ENCODE peak calls at places on chromosomes 5 and 9, in nine cellular contexts. U is suprapubic skin, Q is adrenal gland, K is tibial nerve, M is cardiac muscle cell, S is NB4, V is Caco-2, P is fibroblast of pulmonary artery, F is stomach. T is an unnamed sample.

GRCh38 chr5:65846102-65846501 is 80.3 kb upstream of the ERBIN start:
- DNase-seq in U (no peak), Q (no peak), K (no peak), M (no peak), S (no peak), V (no peak), P (no peak), F (no peak), T (no peak)

GRCh38 chr5:173327948-173328895 is at the start of gene STC2:
- DNase-seq in U (peak), Q (no peak), K (peak), M (peak), S (peak), V (peak), P (peak), F (peak), T (peak)

GRCh38 chr5:135008981-135009735 is 24.9 kb downstream of the PITX1 start:
- DNase-seq in U (no peak), Q (no peak), K (no peak), M (no peak), S (no peak), V (no peak), P (no peak), F (no peak), T (no peak)

GRCh38 chr5:149887622-149888183 is 56.9 kb downstream of the PDE6A start:
- DNase-seq in U (no peak), Q (peak), K (no peak), M (peak), S (peak), V (peak), P (peak), F (no peak), T (no peak)

GRCh38 chr5:57482671-57483106 is at the start of gene ACTBL2:
- DNase-seq in U (no peak), Q (no peak), K (no peak), M (peak), S (no peak), V (no peak), P (peak), F (no peak), T (no peak)

GRCh38 chr5:80128129-80128528 is 93.0 kb downstream of the THBS4 start:
- DNase-seq in U (no peak), Q (no peak), K (no peak), M (peak), S (no peak), V (peak), P (no peak), F (no peak), T (no peak)

GRCh38 chr5:135488727-135489465 is 36.7 kb upstream of the TIFAB start:
- DNase-seq in U (no peak), Q (peak), K (no peak), M (peak), S (peak), V (peak), P (peak), F (no peak), T (no peak)

GRCh38 chr5:16493261-16493660 is 27.7 kb upstream of the ZNF622 start:
- DNase-seq in U (no peak), Q (no peak), K (no peak), M (no peak), S (no peak), V (no peak), P (no peak), F (no peak), T (no peak)

GRCh38 chr9:81851340-81851739 is 76.9 kb upstream of the SPATA31D4 start:
- DNase-seq in U (no peak), Q (no peak), K (no peak), M (no peak), S (no peak), V (no peak), P (no peak), F (no peak), T (no peak)

GRCh38 chr9:81477669-81478068 is 211.7 kb downstream of the TLE1 start:
- DNase-seq in U (no peak), Q (no peak), K (no peak), M (no peak), S (no peak), V (no peak), P (no peak), F (no peak), T (no peak)

GRCh38 chr9:110058304-110058953 is 149.5 kb downstream of the C9orf152 start:
- DNase-seq in U (no peak), Q (peak), K (peak), M (peak), S (peak), V (peak), P (peak), F (peak), T (peak)

GRCh38 chr5:142897328-142897727 is 127.2 kb downstream of the ARHGAP26 start:
- DNase-seq in U (no peak), Q (no peak), K (no peak), M (no peak), S (no peak), V (no peak), P (no peak), F (no peak), T (no peak)

GRCh38 chr9:107751522-107752235 is 262.1 kb upstream of the KLF4 start:
- DNase-seq in U (no peak), Q (peak), K (peak), M (peak), S (no peak), V (peak), P (peak), F (peak), T (peak)

GRCh38 chr5:57859626-57860025 is 377.0 kb upstream of the ACTBL2 start:
- DNase-seq in U (no peak), Q (no peak), K (no peak), M (no peak), S (no peak), V (no peak), P (no peak), F (no peak), T (no peak)

GRCh38 chr9:119802621-119803020 is 433.4 kb upstream of the BRINP1 start:
- DNase-seq in U (peak), Q (no peak), K (no peak), M (no peak), S (no peak), V (no peak), P (no peak), F (no peak), T (no peak)

GRCh38 chr5:151062405-151063135 is 18.3 kb downstream of the TNIP1 start:
- DNase-seq in U (no peak), Q (no peak), K (no peak), M (no peak), S (no peak), V (no peak), P (no peak), F (no peak), T (no peak)

GRCh38 chr9:92612816-92613215 is 57.1 kb downstream of the IPPK start:
- DNase-seq in U (no peak), Q (no peak), K (no peak), M (no peak), S (no peak), V (no peak), P (no peak), F (no peak), T (no peak)

GRCh38 chr9:68523367-68523936 is 17.2 kb downstream of the TMEM252 start:
- DNase-seq in U (no peak), Q (no peak), K (no peak), M (no peak), S (no peak), V (no peak), P (no peak), F (no peak), T (no peak)

GRCh38 chr9:87545858-87546257 is 48.2 kb downstream of the DAPK1 start:
- DNase-seq in U (no peak), Q (no peak), K (no peak), M (peak), S (no peak), V (no peak), P (peak), F (no peak), T (no peak)

GRCh38 chr5:96516631-96517071 is 83.6 kb upstream of the PCSK1 start:
- DNase-seq in U (no peak), Q (no peak), K (no peak), M (peak), S (no peak), V (no peak), P (peak), F (no peak), T (no peak)

GRCh38 chr9:113187935-113188595 is 33.0 kb downstream of the FKBP15 start:
- DNase-seq in U (peak), Q (peak), K (peak), M (peak), S (peak), V (no peak), P (peak), F (no peak), T (no peak)

GRCh38 chr5:157523976-157524375 is 51.6 kb downstream of the ADAM19 start:
- DNase-seq in U (no peak), Q (no peak), K (no peak), M (no peak), S (no peak), V (no peak), P (no peak), F (no peak), T (no peak)

GRCh38 chr9:134492281-134492691 is 149.3 kb upstream of the COL5A1 start:
- DNase-seq in U (peak), Q (peak), K (peak), M (peak), S (no peak), V (no peak), P (peak), F (no peak), T (no peak)

GRCh38 chr9:90047828-90048227 is 443.0 kb downstream of the GADD45G start:
- DNase-seq in U (no peak), Q (no peak), K (no peak), M (no peak), S (no peak), V (no peak), P (no peak), F (no peak), T (no peak)

GRCh38 chr9:81671880-81672280 is 17.5 kb downstream of the TLE1 start:
- DNase-seq in U (no peak), Q (peak), K (peak), M (peak), S (no peak), V (no peak), P (peak), F (peak), T (no peak)

GRCh38 chr5:165642366-165642765 is 2136.9 kb downstream of the MAT2B start:
- DNase-seq in U (no peak), Q (no peak), K (no peak), M (no peak), S (no peak), V (no peak), P (no peak), F (no peak), T (no peak)

DNA sequence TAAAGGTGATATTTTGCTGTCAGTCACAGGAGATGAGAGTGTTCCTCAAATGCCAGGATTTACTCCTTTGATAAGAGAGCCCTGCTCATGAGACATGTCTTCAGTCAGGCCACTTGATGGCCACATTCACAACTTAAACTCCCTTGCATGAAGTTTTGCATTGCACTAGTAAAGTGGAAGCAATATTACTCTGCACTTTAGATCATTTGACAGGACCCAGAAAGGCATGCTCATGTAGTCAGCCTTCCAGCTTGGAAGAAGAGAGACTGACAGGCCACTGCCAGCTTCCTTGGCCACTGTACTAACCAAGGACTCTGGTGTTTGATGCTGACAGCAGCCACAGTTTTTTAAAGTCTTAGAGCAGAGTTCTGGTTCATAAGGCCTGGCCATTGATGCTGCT is 42.6 kb downstream of the NPR3 start:
- DNase-seq in U (no peak), Q (no peak), K (no peak), M (no peak), S (no peak), V (no peak), P (peak), F (no peak), T (no peak)
- TF ChIP-seq CTCF in U (no peak), Q (no peak), K (no peak), M (no peak), S (no peak), V (no peak), P (no peak), F (no peak), T (no peak)

GRCh38 chr5:174596429-174596828 is 128.0 kb upstream of the MSX2 start:
- DNase-seq in U (no peak), Q (no peak), K (no peak), M (no peak), S (no peak), V (peak), P (peak), F (no peak), T (no peak)

GRCh38 chr5:174601937-174602336 is 122.4 kb upstream of the MSX2 start:
- DNase-seq in U (no peak), Q (no peak), K (no peak), M (no peak), S (no peak), V (peak), P (no peak), F (no peak), T (no peak)

DNA sequence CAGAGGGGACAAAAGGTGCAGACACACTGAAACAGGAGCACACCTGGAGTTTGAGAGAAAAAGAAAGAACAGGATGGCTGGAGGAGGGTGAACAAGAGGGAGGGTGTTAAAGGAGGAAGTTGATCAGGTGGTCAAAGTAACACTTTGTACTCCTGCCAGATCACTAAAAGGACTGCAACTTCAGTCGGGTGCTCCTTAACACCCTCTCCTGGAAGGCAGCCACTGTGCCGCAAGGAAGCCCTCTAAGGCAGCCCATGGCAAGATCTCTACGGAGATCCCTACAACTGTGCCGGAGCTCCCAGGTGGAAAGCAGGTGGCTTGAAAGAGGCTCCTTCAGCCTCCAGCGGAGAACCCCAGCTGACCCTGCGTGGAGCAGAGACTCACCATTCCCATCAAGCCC is 124.4 kb upstream of the MSX2 start:
- DNase-seq in U (no peak), Q (no peak), K (no peak), M (no peak), S (no peak), V (peak), P (no peak), F (peak), T (no peak)
- TF ChIP-seq CTCF in U (no peak), Q (no peak), K (no peak), M (no peak), S (no peak), V (no peak), P (no peak), F (no peak), T (no peak)

GRCh38 chr9:127223810-127224177 is 40.8 kb upstream of the GARNL3 start:
- DNase-seq in U (no peak), Q (no peak), K (no peak), M (no peak), S (no peak), V (no peak), P (no peak), F (no peak), T (no peak)
- TF ChIP-seq CTCF in U (no peak), Q (no peak), K (no peak), M (no peak), S (peak), V (peak), P (no peak), F (no peak), T (peak)

GRCh38 chr9:129007766-129008468 is 20.2 kb downstream of the SH3GLB2 start:
- DNase-seq in U (no peak), Q (no peak), K (no peak), M (no peak), S (no peak), V (no peak), P (no peak), F (no peak), T (no peak)

GRCh38 chr9:129008469-129008965 is 19.6 kb downstream of the SH3GLB2 start:
- DNase-seq in U (no peak), Q (no peak), K (no peak), M (no peak), S (no peak), V (no peak), P (no peak), F (no peak), T (no peak)

GRCh38 chr9:129006328-129007034 is 21.6 kb downstream of the SH3GLB2 start:
- DNase-seq in U (no peak), Q (peak), K (peak), M (peak), S (peak), V (peak), P (peak), F (peak), T (peak)

GRCh38 chr9:129005336-129005997 is 22.7 kb downstream of the SH3GLB2 start:
- DNase-seq in U (no peak), Q (peak), K (no peak), M (no peak), S (no peak), V (no peak), P (no peak), F (no peak), T (no peak)

DNA sequence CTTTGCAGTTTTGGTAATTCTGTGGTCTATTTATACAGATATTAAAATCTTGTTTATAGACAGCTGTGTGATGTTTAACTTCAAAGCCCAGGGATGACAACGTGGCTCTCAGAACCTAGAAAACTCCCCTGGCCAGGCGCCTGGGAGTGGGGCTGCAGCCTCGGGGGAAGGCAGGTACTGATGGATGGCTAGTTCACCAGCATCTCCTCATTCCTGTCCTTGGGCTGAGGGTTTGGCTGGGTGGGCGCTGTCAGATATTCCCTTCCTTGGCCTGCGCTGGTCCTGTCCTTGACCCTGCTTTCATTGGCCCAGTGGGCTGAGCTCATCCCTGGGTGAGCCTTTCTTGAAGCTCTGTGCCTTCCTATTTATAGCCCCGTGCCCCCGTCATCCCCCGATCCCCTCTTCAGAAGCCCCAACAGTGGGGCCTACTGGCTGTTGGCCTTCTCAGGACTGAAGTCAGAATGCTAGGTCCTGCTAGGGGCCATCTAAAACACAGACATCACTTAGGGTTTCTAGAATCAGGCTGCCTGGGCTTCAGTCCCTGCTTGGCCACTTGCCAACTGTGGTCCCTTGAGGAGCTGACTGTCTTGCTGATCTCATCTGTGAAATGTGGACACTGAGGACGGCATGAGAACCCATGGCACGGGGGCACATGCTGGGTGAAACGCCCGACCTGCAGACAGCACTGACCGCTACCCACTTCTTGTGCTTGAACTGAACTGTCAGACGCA is 20.9 kb downstream of the SH3GLB2 start:
- DNase-seq in U (no peak), Q (peak), K (peak), M (no peak), S (no peak), V (no peak), P (no peak), F (no peak), T (no peak)
- TF ChIP-seq CTCF in U (no peak), Q (no peak), K (no peak), M (no peak), S (no peak), V (no peak), P (no peak), F (no peak), T (no peak)

GRCh38 chr9:75866273-75866871 is 24.1 kb upstream of the PCSK5 start:
- DNase-seq in U (no peak), Q (no peak), K (peak), M (peak), S (peak), V (peak), P (peak), F (peak), T (peak)
- TF ChIP-seq CTCF in U (peak), Q (peak), K (peak), M (peak), S (peak), V (no peak), P (peak), F (peak), T (peak)

GRCh38 chr5:54593809-54594208 is 76.2 kb downstream of the SNX18 start:
- DNase-seq in U (no peak), Q (no peak), K (no peak), M (no peak), S (no peak), V (no peak), P (no peak), F (no peak), T (no peak)
- TF ChIP-seq CTCF in U (no peak), Q (no peak), K (no peak), M (no peak), S (no peak), V (no peak), P (no peak), F (no peak), T (no peak)

DNA sequence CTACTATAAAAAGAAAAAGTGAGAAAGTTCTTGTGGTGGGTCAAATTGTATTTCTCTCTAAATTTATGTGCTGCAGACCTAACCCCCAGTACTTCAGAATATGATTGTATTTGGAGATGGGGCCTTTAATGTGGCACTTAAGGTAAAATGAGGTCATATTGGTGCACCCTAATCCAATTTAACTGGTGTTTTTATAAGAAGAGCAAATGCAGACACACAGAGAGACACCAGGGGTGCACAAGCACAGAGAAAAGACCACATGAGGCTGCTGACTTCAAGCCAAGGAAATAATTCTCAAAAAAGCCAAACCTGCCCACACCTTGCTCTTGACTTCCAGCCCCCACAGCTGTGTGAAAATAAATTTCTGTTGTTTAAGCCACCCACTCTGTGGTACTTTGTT is 80.2 kb upstream of the HTR4 start:
- DNase-seq in U (no peak), Q (no peak), K (no peak), M (no peak), S (no peak), V (no peak), P (no peak), F (no peak), T (no peak)
- TF ChIP-seq CTCF in U (no peak), Q (no peak), K (no peak), M (no peak), S (no peak), V (no peak), P (no peak), F (no peak), T (no peak)

DNA sequence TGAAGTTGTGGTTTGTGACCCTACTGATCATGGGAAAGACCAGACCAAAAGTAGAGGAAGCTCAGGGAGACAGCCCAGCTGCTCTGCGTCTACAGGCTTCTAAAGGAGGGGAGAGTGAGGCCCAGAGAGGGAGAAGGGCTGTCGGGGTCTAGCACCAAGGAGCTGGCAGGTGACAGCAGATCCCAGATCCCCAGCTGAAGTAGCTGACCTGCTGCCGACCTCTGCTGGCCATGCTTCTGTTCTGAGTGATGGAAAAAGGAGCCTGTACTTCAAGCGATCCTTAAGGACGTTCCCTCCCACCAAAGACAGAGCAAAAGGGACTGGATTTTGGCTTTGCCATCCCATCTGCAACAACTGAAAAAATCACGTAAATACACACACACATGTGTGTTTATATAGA is 22.7 kb upstream of the QSOX2 start:
- DNase-seq in U (no peak), Q (peak), K (no peak), M (peak), S (no peak), V (no peak), P (no peak), F (no peak), T (no peak)
- TF ChIP-seq CTCF in U (no peak), Q (no peak), K (no peak), M (no peak), S (no peak), V (no peak), P (no peak), F (no peak), T (no peak)

GRCh38 chr5:116576043-116576713 is 1.6 kb upstream of the SEMA6A start:
- DNase-seq in U (no peak), Q (peak), K (no peak), M (peak), S (peak), V (peak), P (peak), F (peak), T (peak)

GRCh38 chr5:116575635-116576042 is 1.0 kb upstream of the SEMA6A start:
- DNase-seq in U (no peak), Q (no peak), K (no peak), M (no peak), S (peak), V (no peak), P (peak), F (no peak), T (peak)

GRCh38 chr5:116573617-116574431 is 799 bp downstream of the SEMA6A start:
- DNase-seq in U (peak), Q (peak), K (no peak), M (no peak), S (no peak), V (peak), P (peak), F (no peak), T (peak)

GRCh38 chr5:116573279-116573616 is 1.4 kb downstream of the SEMA6A start:
- DNase-seq in U (no peak), Q (peak), K (no peak), M (no peak), S (no peak), V (peak), P (peak), F (peak), T (peak)

GRCh38 chr5:116574682-116575634 is at the start of gene SEMA6A:
- DNase-seq in U (peak), Q (peak), K (peak), M (peak), S (peak), V (peak), P (peak), F (peak), T (peak)
- TF ChIP-seq CTCF in U (no peak), Q (no peak), K (peak), M (no peak), S (no peak), V (no peak), P (no peak), F (no peak), T (no peak)